ENCODE peak calls at places on chromosomes 7 and 10, in ten cellular contexts. A is aorta; G is stimulated activated CD4-positive, alpha-beta T cell treated with anti-CD3 and anti-CD28 coated beads, Interleukin-2, amount 100 ng/mL, for 24 hours; I is AG08395; Z is GM20000; X is NCI-H1436; U is tibial artery; T is activated T-helper 1 cell treated with Interleukin-2 at 50 U/mL for 16 hours; M is EL; F is activated effector memory CD4-positive, alpha-beta T cell treated with anti-CD3 and anti-CD28 coated beads, Interleukin-2, amount 50 U/mL, for 16 hours. J is an unnamed sample.
A peak's percentile ranks its signal among the peaks of the same experiment; 100 is the strongest.

GRCh38 chr10:61899997-61900828 is 1.3 kb upstream of the ARID5B start:
- DNase-seq in U (peak; percentile 79), X (peak; percentile 67), A (peak; percentile 79), T (peak; percentile 35), M (peak; percentile 75), G (peak; percentile 56), I (peak; percentile 51), Z (peak; percentile 48), F (peak; percentile 84), J (peak; percentile 86)

GRCh38 chr10:89213191-89213808 is 6.2 kb upstream of the CH25H start:
- DNase-seq in A (no peak), X (peak; percentile 17), I (no peak), Z (peak; percentile 52), G (no peak), T (no peak), U (no peak), F (no peak), M (peak; percentile 39), J (peak; percentile 66)

GRCh38 chr7:22153427-22154106 is 203.4 kb downstream of the RAPGEF5 start:
- DNase-seq in G (no peak), F (no peak), M (no peak), X (no peak), T (no peak), U (no peak), A (no peak), I (no peak), Z (no peak), J (no peak)

GRCh38 chr10:101768791-101769170 is 7.1 kb downstream of the FGF8 start:
- DNase-seq in I (no peak), X (no peak), M (no peak), U (no peak), Z (no peak), A (no peak), T (no peak), G (no peak), F (no peak), J (no peak)

GRCh38 chr10:24952701-24953349 is 419 bp upstream of the PRTFDC1 start:
- DNase-seq in G (peak; percentile 53), T (peak; percentile 35), A (peak; percentile 66), X (peak; percentile 77), U (no peak), Z (peak; percentile 76), M (peak; percentile 75), F (peak; percentile 81), I (peak; percentile 65), J (peak; percentile 81)

GRCh38 chr10:104076743-104077160 is 8.9 kb downstream of the COL17A1 start:
- DNase-seq in M (peak; percentile 8), Z (no peak), T (no peak), X (peak; percentile 72), F (no peak), A (peak; percentile 62), I (peak; percentile 45), U (no peak), G (no peak), J (peak; percentile 21)

GRCh38 chr10:91340613-91341362 is 69.4 kb upstream of the HECTD2 start:
- DNase-seq in F (no peak), X (peak; percentile 28), G (no peak), M (peak; percentile 95), Z (no peak), U (peak; percentile 69), T (no peak), A (peak; percentile 66), I (peak; percentile 90), J (peak; percentile 97)

GRCh38 chr10:29858352-29859267 is 200.8 kb downstream of the JCAD start:
- DNase-seq in Z (no peak), T (no peak), X (no peak), A (peak; percentile 80), F (no peak), I (peak; percentile 63), U (peak; percentile 90), G (no peak), M (peak; percentile 74), J (peak; percentile 72)

GRCh38 chr7:23020742-23021401 is 6.9 kb upstream of the HYCC1 start:
- DNase-seq in G (no peak), A (peak; percentile 76), T (no peak), U (peak; percentile 67), F (no peak), I (peak; percentile 92), M (peak; percentile 91), X (no peak), Z (no peak), J (peak; percentile 97)

GRCh38 chr10:8312861-8313260 is 258.4 kb downstream of the GATA3 start:
- DNase-seq in X (no peak), A (no peak), T (no peak), Z (no peak), G (no peak), I (no peak), F (no peak), M (no peak), U (no peak), J (no peak)

J was measured in fibroblast of mammary gland.